ENCODE peak calls at places on chromosomes 6 and 20, in six cellular contexts. Y is cardiac fibroblast, U is astrocyte of the spinal cord, Q is right cardiac atrium, B is mesendoderm, R is SJSA1. C is an unnamed sample.

GRCh38 chr6:52580905-52581304 is 4.0 kb upstream of the TRAM2 start:
- DNase-seq in U (no peak), R (no peak), Q (no peak), B (no peak), Y (no peak), C (no peak)

GRCh38 chr20:25439328-25439727 is 31.9 kb downstream of the GINS1 start:
- DNase-seq in Q (no peak), B (no peak), U (no peak), Y (no peak), R (no peak), C (peak; percentile 77)

GRCh38 chr6:1497593-1498105 is 108.3 kb downstream of the FOXF2 start:
- DNase-seq in Q (peak; percentile 64), R (no peak), B (no peak), U (no peak), Y (no peak), C (no peak)

GRCh38 chr6:127539292-127539691 is 20.2 kb upstream of the MTCL3 start:
- DNase-seq in B (no peak), Q (no peak), Y (peak; percentile 59), R (no peak), U (peak; percentile 39), C (peak; percentile 69)

GRCh38 chr6:4848382-4849068 is 72.3 kb downstream of the CDYL start:
- DNase-seq in Q (peak; percentile 48), B (peak; percentile 73), R (no peak), U (peak; percentile 17), Y (no peak), C (peak; percentile 49)

GRCh38 chr6:134921276-134921979 is 28.5 kb downstream of the ALDH8A1 start:
- DNase-seq in Y (no peak), U (no peak), R (no peak), Q (no peak), B (no peak), C (no peak)

GRCh38 chr20:3446779-3447178 is 24.0 kb upstream of the ATRN start:
- DNase-seq in B (peak; percentile 16), Y (no peak), Q (no peak), U (no peak), R (no peak), C (no peak)

GRCh38 chr6:107657755-107658461 is 166.2 kb downstream of the SCML4 start:
- DNase-seq in Y (peak; percentile 60), Q (peak; percentile 77), B (no peak), R (peak; percentile 85), U (peak; percentile 85), C (peak; percentile 97)

GRCh38 chr20:16641511-16641910 is 68.3 kb upstream of the KIF16B start:
- DNase-seq in R (no peak), Q (no peak), Y (no peak), U (no peak), B (no peak), C (peak; percentile 21)

GRCh38 chr6:68559716-68560115 is 75.4 kb upstream of the ADGRB3 start:
- DNase-seq in R (no peak), B (peak; percentile 56), Y (no peak), Q (no peak), U (peak; percentile 67), C (no peak)

GRCh38 chr6:130822736-130823135 is 4.5 kb upstream of the SMLR1 start:
- DNase-seq in B (no peak), U (no peak), R (no peak), Q (no peak), Y (no peak), C (no peak)

GRCh38 chr6:44676826-44677433 is 289.4 kb downstream of the CDC5L start:
- DNase-seq in U (no peak), B (no peak), R (no peak), Q (no peak), Y (no peak), C (no peak)

GRCh38 chr6:3825851-3826581 is 23.2 kb upstream of the FAM50B start:
- DNase-seq in B (peak; percentile 49), Y (peak; percentile 99), Q (peak; percentile 96), R (peak; percentile 96), U (peak; percentile 98), C (no peak)

GRCh38 chr6:154187714-154188113 is 148.7 kb downstream of the OPRM1 start:
- DNase-seq in U (no peak), R (no peak), Y (no peak), Q (no peak), B (no peak), C (no peak)

GRCh38 chr6:107841265-107841650 is 17.1 kb upstream of the SCML4 start:
- DNase-seq in U (no peak), Q (no peak), Y (no peak), B (no peak), R (no peak), C (no peak)

GRCh38 chr6:36685926-36686667 is 7.6 kb downstream of the CDKN1A start:
- DNase-seq in B (no peak), Y (no peak), R (no peak), U (no peak), Q (peak; percentile 83), C (no peak)

GRCh38 chr6:67694127-67694526 is 941.0 kb upstream of the ADGRB3 start:
- DNase-seq in Y (no peak), R (no peak), Q (no peak), B (peak; percentile 10), U (no peak), C (no peak)

GRCh38 chr6:1792989-1793388 is 183.3 kb downstream of the FOXC1 start:
- DNase-seq in U (no peak), Y (peak; percentile 25), R (no peak), Q (no peak), B (peak; percentile 73), C (peak; percentile 63)

GRCh38 chr6:26552640-26553189 is 14.5 kb downstream of the HMGN4 start:
- DNase-seq in Y (no peak), R (no peak), B (no peak), U (no peak), Q (no peak), C (peak; percentile 61)

GRCh38 chr6:53070808-53071207 is 5.6 kb downstream of the FBXO9 start:
- DNase-seq in U (no peak), Y (peak; percentile 8), B (peak; percentile 3), Q (no peak), R (no peak), C (no peak)

GRCh38 chr6:52499026-52499425 is 77.8 kb downstream of the TRAM2 start:
- DNase-seq in Y (no peak), R (peak; percentile 86), U (peak; percentile 55), Q (no peak), B (peak; percentile 95), C (no peak)

GRCh38 chr20:57131601-57132391 is 134.6 kb downstream of the BMP7 start:
- DNase-seq in U (no peak), R (no peak), Q (no peak), B (no peak), Y (no peak), C (no peak)

GRCh38 chr6:5713519-5713918 is 293.2 kb downstream of the NRN1 start:
- DNase-seq in Y (no peak), Q (no peak), U (no peak), B (peak; percentile 31), R (no peak), C (no peak)

GRCh38 chr6:31103136-31103535 is 9.2 kb downstream of the C6orf15 start:
- DNase-seq in Y (no peak), R (no peak), U (no peak), Q (no peak), B (no peak), C (no peak)
- H3K4me3 ChIP-seq in Y (no peak overlapping the region), R (no peak overlapping the region), U (no peak overlapping the region), Q (no peak overlapping the region), B (no peak overlapping the region), C (no peak overlapping the region)

DNA sequence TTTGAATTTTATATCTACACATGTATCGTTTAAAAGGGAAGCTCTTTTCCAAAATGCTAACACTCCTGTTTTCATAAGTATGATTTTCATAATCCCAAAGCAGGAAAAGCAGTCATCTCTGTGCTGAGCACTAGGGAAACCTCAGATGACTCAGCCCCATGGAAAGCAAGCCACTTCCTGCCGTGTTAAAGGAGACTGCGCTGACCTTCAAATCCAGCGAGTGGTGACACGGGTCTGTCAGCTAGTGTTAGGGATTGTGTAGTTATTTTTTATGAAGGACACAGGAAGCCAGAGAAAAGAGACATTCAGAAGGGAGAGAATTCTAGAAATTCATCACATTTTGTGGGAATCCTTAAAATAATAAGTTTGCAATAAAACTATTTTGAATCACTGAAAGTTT is 57.0 kb upstream of the CD93 start:
- DNase-seq in Q (peak; percentile 70), B (peak; percentile 31), Y (peak; percentile 80), U (peak; percentile 79), R (peak; percentile 63), C (no peak)
- H3K4me3 ChIP-seq in Q (no peak overlapping the region), B (no peak overlapping the region), Y (no peak overlapping the region), U (no peak overlapping the region), R (no peak overlapping the region), C (no peak overlapping the region)

DNA sequence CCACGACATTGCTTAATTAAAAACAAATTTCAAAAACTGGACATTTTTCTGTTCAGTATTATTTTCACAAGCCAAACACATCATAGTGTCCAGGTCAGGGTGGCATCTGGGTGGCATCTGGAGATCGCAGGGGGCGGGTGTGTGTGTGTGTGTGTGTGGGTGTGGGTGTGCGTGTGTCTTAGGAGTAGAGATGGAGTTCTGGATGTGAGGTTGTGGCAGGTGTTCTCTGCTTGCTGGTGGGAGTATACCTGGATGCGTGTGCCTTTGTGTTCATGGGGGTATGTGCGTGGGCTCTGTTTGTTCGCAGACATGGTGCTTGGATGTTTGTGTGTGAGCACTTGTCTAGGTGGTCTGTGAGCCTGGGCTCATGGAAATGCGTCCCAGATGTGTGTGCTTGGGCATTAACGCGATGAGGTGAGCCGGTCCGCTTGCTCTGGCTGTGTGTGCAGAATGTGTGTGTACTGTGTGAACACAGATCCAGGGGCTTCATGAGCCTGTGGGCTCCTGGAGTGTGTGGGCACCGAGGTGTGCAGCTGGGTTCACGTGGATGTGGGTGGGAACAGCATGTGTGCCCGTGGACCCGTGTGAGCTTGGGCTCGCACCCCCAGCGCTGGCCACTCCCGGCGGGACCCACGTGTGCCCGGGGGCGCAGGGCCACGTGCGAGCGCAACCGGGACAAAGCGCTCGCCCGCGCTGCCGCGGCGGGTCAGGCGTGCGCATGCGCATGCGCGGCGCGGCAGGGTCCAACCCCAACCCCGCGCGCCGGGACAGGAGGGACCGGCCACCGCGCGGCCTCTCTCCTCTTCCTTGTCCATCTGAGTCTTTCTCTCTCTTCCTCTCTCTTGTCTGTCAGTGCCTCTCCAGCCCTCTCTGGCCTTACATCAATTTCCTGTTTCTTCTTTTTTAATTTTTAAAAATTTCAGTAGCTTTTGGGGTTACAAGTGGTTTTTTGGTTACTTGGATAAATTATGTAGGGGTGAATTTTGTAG is 60.4 kb downstream of the SRC start:
- DNase-seq in B (no peak), Q (peak; percentile 83), Y (peak; percentile 25), U (no peak), R (peak; percentile 52), C (peak; percentile 80)
- H3K4me3 ChIP-seq in B (no peak overlapping the region), Q (no peak overlapping the region), Y (peak overlapping the region; percentile 27), U (peak overlapping the region; percentile 21), R (peak overlapping the region; percentile 19), C (peak overlapping the region; percentile 47)

DNA sequence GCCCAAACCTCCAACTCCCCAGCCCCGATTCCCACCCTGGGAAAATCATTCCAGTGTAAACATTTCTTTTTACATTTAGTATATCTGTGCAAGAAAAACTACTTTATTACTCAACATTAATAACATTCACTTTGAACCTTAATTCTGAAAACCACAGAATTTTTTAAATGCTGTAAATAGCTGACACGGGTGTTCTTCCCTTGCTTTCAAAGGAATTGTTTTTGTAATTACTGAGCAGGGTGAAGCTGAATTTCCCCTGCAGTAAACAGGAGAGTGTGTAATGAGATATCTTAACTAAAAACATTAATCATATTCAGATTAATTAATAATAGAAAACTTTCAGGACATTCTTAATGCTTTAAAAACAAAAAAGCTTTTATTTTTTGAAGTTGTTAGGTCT is 99.3 kb upstream of the CITED2 start:
- DNase-seq in Q (no peak), U (peak; percentile 41), Y (peak; percentile 16), R (no peak), B (no peak), C (no peak)
- H3K4me3 ChIP-seq in Q (no peak overlapping the region), U (no peak overlapping the region), Y (no peak overlapping the region), R (no peak overlapping the region), B (no peak overlapping the region), C (no peak overlapping the region)